ENCODE peak calls at places on chromosomes 2 and 18, in five cellular contexts. One of them, this sample, is unnamed.

GRCh38 chr2:149877064-149877463 is 289.5 kb upstream of the MMADHC start:
- DNase-seq in lower lobe of right lung: no peak
- DNase-seq in ascending aorta: no peak
- DNase-seq in COR-L47: no peak
- DNase-seq in T follicular helper cell: no peak
- DNase-seq in this sample: no peak

GRCh38 chr2:85988210-85988913 is 99.6 kb upstream of the ST3GAL5 start:
- DNase-seq in lower lobe of right lung: no peak
- DNase-seq in ascending aorta: peak
- DNase-seq in COR-L47: no peak
- DNase-seq in T follicular helper cell: no peak
- DNase-seq in this sample: no peak

GRCh38 chr2:202109737-202110184 is 36.7 kb downstream of the KIAA2012 start:
- DNase-seq in lower lobe of right lung: no peak
- DNase-seq in ascending aorta: no peak
- DNase-seq in COR-L47: peak
- DNase-seq in T follicular helper cell: no peak
- DNase-seq in this sample: no peak

GRCh38 chr18:48805826-48806535 is 144.8 kb downstream of the SMAD7 start:
- DNase-seq in lower lobe of right lung: no peak
- DNase-seq in ascending aorta: peak
- DNase-seq in COR-L47: no peak
- DNase-seq in T follicular helper cell: no peak
- DNase-seq in this sample: no peak

GRCh38 chr18:45845410-45845809 is 19.9 kb downstream of the SIGLEC15 start:
- DNase-seq in lower lobe of right lung: no peak
- DNase-seq in ascending aorta: no peak
- DNase-seq in COR-L47: no peak
- DNase-seq in T follicular helper cell: no peak
- DNase-seq in this sample: no peak

GRCh38 chr2:96533292-96534073 is 3.1 kb upstream of the ARID5A start:
- DNase-seq in lower lobe of right lung: peak
- DNase-seq in ascending aorta: peak
- DNase-seq in COR-L47: no peak
- DNase-seq in T follicular helper cell: no peak
- DNase-seq in this sample: no peak

GRCh38 chr2:241067501-241068135 is 34.5 kb downstream of the MTERF4 start:
- DNase-seq in lower lobe of right lung: no peak
- DNase-seq in ascending aorta: no peak
- DNase-seq in COR-L47: no peak
- DNase-seq in T follicular helper cell: no peak
- DNase-seq in this sample: no peak

GRCh38 chr2:241315879-241316700 is at the start of gene SEPTIN2:
- DNase-seq in lower lobe of right lung: peak
- DNase-seq in ascending aorta: no peak
- DNase-seq in COR-L47: no peak
- DNase-seq in T follicular helper cell: no peak
- DNase-seq in this sample: no peak

GRCh38 chr18:58605027-58606020 is 23.6 kb downstream of the ALPK2 start:
- DNase-seq in lower lobe of right lung: no peak
- DNase-seq in ascending aorta: no peak
- DNase-seq in COR-L47: no peak
- DNase-seq in T follicular helper cell: peak
- DNase-seq in this sample: no peak

This sample was measured in pulmonary artery endothelial cell.